ENCODE peak calls at places on chromosomes 12 and 14, in eight cellular contexts. T, C, V, A, W, J, E and Y are unnamed samples.

GRCh38 chr12:100733817-100734593 is 60.6 kb upstream of the ANO4 start:
- DNase-seq in T (peak; percentile 58), C (peak; percentile 46), V (no peak), A (peak; percentile 60), W (no peak), J (no peak), E (no peak), Y (peak; percentile 79)

GRCh38 chr12:69688021-69688420 is 11.1 kb downstream of the BEST3 start:
- DNase-seq in T (no peak), C (no peak), V (no peak), A (peak; percentile 27), W (no peak), J (no peak), E (peak; percentile 39), Y (no peak)

GRCh38 chr12:25130741-25131188 is 64.2 kb downstream of the DNAI7 start:
- DNase-seq in T (peak; percentile 18), C (peak; percentile 31), V (no peak), A (peak; percentile 69), W (peak; percentile 38), J (no peak), E (peak; percentile 20), Y (peak; percentile 69)

GRCh38 chr12:108379761-108380160 is 40.6 kb upstream of the CMKLR1 start:
- DNase-seq in T (no peak), C (no peak), V (no peak), A (no peak), W (no peak), J (no peak), E (no peak), Y (no peak)

GRCh38 chr12:47795121-47795813 is 22.2 kb downstream of the SLC48A1 start:
- DNase-seq in T (no peak), C (no peak), V (no peak), A (no peak), W (no peak), J (no peak), E (no peak), Y (no peak)

GRCh38 chr12:50677858-50678257 is 86.0 kb upstream of the ATF1 start:
- DNase-seq in T (no peak), C (no peak), V (no peak), A (peak; percentile 9), W (no peak), J (no peak), E (no peak), Y (no peak)

GRCh38 chr12:130118181-130118580 is 44.1 kb upstream of the FZD10 start:
- DNase-seq in T (no peak), C (no peak), V (no peak), A (no peak), W (no peak), J (no peak), E (no peak), Y (no peak)

GRCh38 chr14:25111061-25111601 is 61.2 kb upstream of the STXBP6 start:
- DNase-seq in T (no peak), C (peak; percentile 96), V (no peak), A (peak; percentile 89), W (no peak), J (no peak), E (peak; percentile 91), Y (peak; percentile 73)

GRCh38 chr12:76038176-76038575 is 6.6 kb upstream of the PHLDA1 start:
- DNase-seq in T (no peak), C (no peak), V (no peak), A (no peak), W (no peak), J (no peak), E (no peak), Y (no peak)

GRCh38 chr12:128844031-128844635 is 9.1 kb upstream of the GLT1D1 start:
- DNase-seq in T (no peak), C (no peak), V (no peak), A (no peak), W (no peak), J (no peak), E (peak; percentile 62), Y (peak; percentile 17)

GRCh38 chr12:89243786-89244185 is 108.5 kb downstream of the DUSP6 start:
- DNase-seq in T (no peak), C (no peak), V (no peak), A (peak; percentile 42), W (no peak), J (no peak), E (no peak), Y (no peak)

GRCh38 chr14:63045234-63045611 is at the start of gene KCNH5:
- DNase-seq in T (peak; percentile 68), C (no peak), V (no peak), A (peak; percentile 41), W (peak; percentile 25), J (no peak), E (no peak), Y (peak; percentile 18)

GRCh38 chr12:127284870-127285431 is 982.0 kb upstream of the TMEM132C start:
- DNase-seq in T (no peak), C (peak; percentile 15), V (no peak), A (peak; percentile 100), W (no peak), J (no peak), E (peak; percentile 96), Y (no peak)

GRCh38 chr14:38502241-38502640 is 246.3 kb upstream of the CLEC14A start:
- DNase-seq in T (no peak), C (no peak), V (no peak), A (peak; percentile 14), W (no peak), J (no peak), E (no peak), Y (no peak)

GRCh38 chr12:53969588-53970259 is 3.2 kb upstream of the HOXC11 start:
- DNase-seq in T (no peak), C (no peak), V (no peak), A (no peak), W (no peak), J (no peak), E (no peak), Y (no peak)

GRCh38 chr12:7542813-7543212 is 39.2 kb upstream of the CD163 start:
- DNase-seq in T (no peak), C (no peak), V (no peak), A (peak; percentile 30), W (no peak), J (no peak), E (no peak), Y (no peak)

GRCh38 chr12:96141216-96141944 is 52.8 kb upstream of the ELK3 start:
- DNase-seq in T (no peak), C (no peak), V (no peak), A (peak; percentile 78), W (no peak), J (no peak), E (no peak), Y (no peak)

GRCh38 chr12:101018540-101018939 is 191.5 kb downstream of the SLC5A8 start:
- DNase-seq in T (no peak), C (no peak), V (no peak), A (peak; percentile 92), W (no peak), J (no peak), E (peak; percentile 95), Y (no peak)

GRCh38 chr14:23071244-23071974 is 14.1 kb upstream of the CDH24 start:
- DNase-seq in T (no peak), C (peak; percentile 83), V (peak; percentile 87), A (peak; percentile 92), W (peak; percentile 88), J (peak; percentile 57), E (peak; percentile 89), Y (peak; percentile 89)

GRCh38 chr12:127145929-127146789 is 1120.8 kb upstream of the TMEM132C start:
- DNase-seq in T (no peak), C (peak; percentile 53), V (peak; percentile 68), A (peak; percentile 71), W (no peak), J (no peak), E (no peak), Y (peak; percentile 89)

GRCh38 chr12:79360936-79361335 is 329.8 kb downstream of the PAWR start:
- DNase-seq in T (no peak), C (no peak), V (no peak), A (no peak), W (no peak), J (no peak), E (no peak), Y (no peak)

GRCh38 chr14:35571598-35571997 is 37.6 kb downstream of the INSM2 start:
- DNase-seq in T (no peak), C (no peak), V (no peak), A (no peak), W (peak; percentile 15), J (no peak), E (no peak), Y (no peak)

GRCh38 chr12:130813436-130813835 is 25.6 kb downstream of the STX2 start:
- DNase-seq in T (no peak), C (no peak), V (no peak), A (no peak), W (no peak), J (no peak), E (no peak), Y (no peak)

GRCh38 chr14:104770851-104771272 is 17.9 kb downstream of the SIVA1 start:
- DNase-seq in T (no peak), C (no peak), V (no peak), A (peak; percentile 26), W (no peak), J (no peak), E (no peak), Y (peak; percentile 30)

GRCh38 chr14:85248881-85249635 is 280.9 kb upstream of the FLRT2 start:
- DNase-seq in T (no peak), C (no peak), V (no peak), A (peak; percentile 43), W (no peak), J (no peak), E (no peak), Y (no peak)

GRCh38 chr14:83867871-83868270 is 1662.1 kb upstream of the FLRT2 start:
- DNase-seq in T (peak; percentile 42), C (no peak), V (no peak), A (no peak), W (no peak), J (no peak), E (no peak), Y (no peak)

GRCh38 chr12:79547044-79547734 is 143.6 kb downstream of the PAWR start:
- DNase-seq in T (no peak), C (no peak), V (no peak), A (peak; percentile 92), W (no peak), J (no peak), E (peak; percentile 98), Y (no peak)

GRCh38 chr12:123070267-123071081 is 80.4 kb downstream of the PITPNM2 start:
- DNase-seq in T (no peak), C (no peak), V (no peak), A (no peak), W (no peak), J (no peak), E (peak; percentile 25), Y (no peak)

GRCh38 chr12:115323223-115323905 is 639.4 kb upstream of the TBX3 start:
- DNase-seq in T (no peak), C (no peak), V (no peak), A (peak; percentile 69), W (no peak), J (no peak), E (peak; percentile 63), Y (no peak)

GRCh38 chr12:111599459-111600295 is 562 bp upstream of the ATXN2 start:
- DNase-seq in T (peak; percentile 92), C (peak; percentile 77), V (peak; percentile 95), A (peak; percentile 94), W (peak; percentile 92), J (peak; percentile 93), E (peak; percentile 94), Y (peak; percentile 84)

GRCh38 chr12:84912191-84913142 is at the start of gene SLC6A15:
- DNase-seq in T (peak; percentile 81), C (peak; percentile 81), V (peak; percentile 52), A (peak; percentile 88), W (peak; percentile 25), J (no peak), E (peak; percentile 92), Y (peak; percentile 93)